ENCODE peak calls at places on chromosome 1, in eight cellular contexts. M is mammary epithelial cell, E is heart right ventricle, X is PC-3, A is esophagus squamous epithelium, O is adipocyte, S is neuronal stem cell, D is lung. U is an unnamed sample.
A peak's percentile ranks its signal among the peaks of the same experiment; 100 is the strongest.

GRCh38 chr1:152410599-152410998 is 3.5 kb downstream of the CRNN start:
- DNase-seq in M (no peak), E (no peak), X (no peak), A (no peak), O (no peak), S (no peak), D (peak; percentile 53), U (no peak)

GRCh38 chr1:47756411-47756810 is 240.8 kb downstream of the TRABD2B start:
- DNase-seq in M (no peak), E (no peak), X (no peak), A (no peak), O (no peak), S (no peak), D (no peak), U (no peak)

GRCh38 chr1:3657096-3657475 is 4.8 kb downstream of the TP73 start:
- DNase-seq in M (no peak), E (no peak), X (no peak), A (no peak), O (no peak), S (no peak), D (no peak), U (peak; percentile 44)

GRCh38 chr1:34176830-34177613 is at the start of gene C1orf94:
- DNase-seq in M (no peak), E (no peak), X (no peak), A (no peak), O (no peak), S (no peak), D (no peak), U (no peak)

GRCh38 chr1:233714631-233715217 is 100.8 kb downstream of the KCNK1 start:
- DNase-seq in M (no peak), E (no peak), X (no peak), A (no peak), O (no peak), S (no peak), D (no peak), U (no peak)

GRCh38 chr1:40362699-40363098 is 10.8 kb upstream of the SMAP2 start:
- DNase-seq in M (no peak), E (no peak), X (no peak), A (no peak), O (no peak), S (no peak), D (no peak), U (no peak)

GRCh38 chr1:51907079-51907702 is 28.7 kb upstream of the NRDC start:
- DNase-seq in M (no peak), E (no peak), X (no peak), A (no peak), O (peak; percentile 32), S (no peak), D (no peak), U (no peak)

GRCh38 chr1:12436817-12437599 is 181.0 kb downstream of the DHRS3 start:
- DNase-seq in M (peak; percentile 95), E (no peak), X (peak; percentile 94), A (no peak), O (peak; percentile 55), S (no peak), D (no peak), U (no peak)

GRCh38 chr1:17502326-17502778 is 37.1 kb upstream of the ARHGEF10L start:
- DNase-seq in M (peak; percentile 52), E (peak; percentile 84), X (peak; percentile 83), A (no peak), O (peak; percentile 91), S (peak; percentile 71), D (peak; percentile 83), U (peak; percentile 92)

GRCh38 chr1:201391651-201392511 is 7.2 kb downstream of the LAD1 start:
- DNase-seq in M (no peak), E (no peak), X (no peak), A (no peak), O (no peak), S (no peak), D (no peak), U (no peak)

GRCh38 chr1:66436378-66437135 is 97.4 kb upstream of the SGIP1 start:
- DNase-seq in M (peak; percentile 98), E (no peak), X (peak; percentile 87), A (no peak), O (peak; percentile 76), S (no peak), D (no peak), U (no peak)

GRCh38 chr1:228004331-228004871 is 2.4 kb upstream of the WNT3A start:
- DNase-seq in M (peak; percentile 21), E (no peak), X (peak; percentile 71), A (no peak), O (peak; percentile 16), S (no peak), D (peak; percentile 29), U (no peak)

GRCh38 chr1:1020415-1021009 is 592 bp downstream of the AGRN start:
- DNase-seq in M (no peak), E (no peak), X (peak; percentile 43), A (no peak), O (peak; percentile 52), S (no peak), D (no peak), U (no peak)

GRCh38 chr1:1021860-1022259 is 1.9 kb downstream of the AGRN start:
- DNase-seq in M (peak; percentile 79), E (no peak), X (peak; percentile 92), A (no peak), O (no peak), S (no peak), D (no peak), U (no peak)

GRCh38 chr1:1023700-1024099 is 3.8 kb downstream of the AGRN start:
- DNase-seq in M (no peak), E (no peak), X (no peak), A (no peak), O (no peak), S (no peak), D (no peak), U (no peak)

GRCh38 chr1:1021010-1021845 is 1.3 kb downstream of the AGRN start:
- DNase-seq in M (peak; percentile 72), E (peak; percentile 81), X (peak; percentile 91), A (no peak), O (peak; percentile 57), S (no peak), D (peak; percentile 79), U (no peak)

GRCh38 chr1:1022322-1023090 is 2.6 kb downstream of the AGRN start:
- DNase-seq in M (no peak), E (no peak), X (no peak), A (no peak), O (no peak), S (no peak), D (no peak), U (no peak)
- H3K4me1 ChIP-seq in M (peaks cover 57% of the 10 kb centered on the region), E (peaks cover 25% of the 10 kb centered on the region), X (peaks cover 48% of the 10 kb centered on the region), A (peaks cover 47% of the 10 kb centered on the region), O (peaks cover 4% of the 10 kb centered on the region), S (peaks cover 12% of the 10 kb centered on the region), D (no peaks in the 10 kb centered on the region), U (no peaks in the 10 kb centered on the region)

GRCh38 chr1:165352442-165353293 is 3.8 kb downstream of the LMX1A start:
- DNase-seq in M (no peak), E (no peak), X (no peak), A (no peak), O (no peak), S (no peak), D (no peak), U (no peak)

GRCh38 chr1:165355221-165355976 is 1.1 kb downstream of the LMX1A start:
- DNase-seq in M (no peak), E (no peak), X (no peak), A (no peak), O (no peak), S (no peak), D (no peak), U (no peak)

GRCh38 chr1:165352109-165352441 is 4.4 kb downstream of the LMX1A start:
- DNase-seq in M (no peak), E (no peak), X (no peak), A (no peak), O (no peak), S (no peak), D (no peak), U (no peak)

GRCh38 chr1:165354739-165355138 is 1.8 kb downstream of the LMX1A start:
- DNase-seq in M (no peak), E (no peak), X (no peak), A (no peak), O (no peak), S (no peak), D (no peak), U (no peak)

DNA sequence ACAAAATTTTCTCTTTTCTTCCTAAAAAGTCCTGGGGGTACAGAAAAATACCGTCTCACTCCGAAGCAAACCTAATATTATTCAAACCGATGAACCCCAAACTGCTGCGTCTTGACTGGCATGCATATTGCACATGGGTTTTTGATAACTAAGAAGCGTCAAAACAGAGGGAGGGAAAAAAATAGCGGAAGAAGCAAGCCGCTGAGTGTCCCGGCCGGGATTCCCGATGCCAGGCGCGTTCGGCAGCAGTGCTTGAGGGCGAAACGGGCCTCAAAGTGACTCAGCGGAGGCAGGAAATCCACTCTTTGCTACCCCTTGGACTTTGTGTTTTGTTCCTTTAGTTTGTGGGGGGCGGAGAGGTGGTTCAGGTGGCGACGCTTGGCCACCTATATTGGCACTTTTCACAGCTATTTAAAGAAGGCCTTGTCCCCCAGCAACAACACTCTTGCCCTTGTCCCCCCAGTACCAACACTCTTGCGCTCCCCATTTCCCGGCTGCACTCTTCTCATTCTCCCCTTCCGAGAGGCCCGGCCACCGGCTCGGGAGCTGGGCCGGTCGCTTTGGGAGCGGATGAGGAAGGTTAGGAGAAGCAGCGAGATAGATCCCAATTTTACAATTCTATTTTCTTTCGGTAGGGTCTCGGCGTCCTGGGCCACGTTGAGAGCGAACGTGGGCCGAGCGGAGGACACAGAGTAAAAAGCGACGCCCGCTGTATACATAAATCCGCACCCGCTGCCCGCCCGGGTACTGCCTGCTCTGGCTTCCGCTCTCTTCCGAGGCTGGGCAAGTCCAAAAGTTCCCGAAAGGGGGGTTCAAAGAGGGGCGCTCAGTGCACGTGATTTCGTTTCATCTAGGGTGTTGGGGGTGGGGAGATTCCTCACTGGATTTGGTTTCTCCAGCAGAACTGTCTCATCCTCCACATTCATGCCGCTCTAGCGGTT is 2.5 kb downstream of the LMX1A start:
- DNase-seq in M (no peak), E (no peak), X (no peak), A (no peak), O (no peak), S (no peak), D (no peak), U (no peak)
- H3K27me3 ChIP-seq in M (peaks cover 69% of the 10 kb centered on the region), E (peaks cover 80% of the 10 kb centered on the region), X (peaks cover 79% of the 10 kb centered on the region), A (peaks cover 24% of the 10 kb centered on the region), O (peaks cover 44% of the 10 kb centered on the region), S (peaks cover 100% of the 10 kb centered on the region), D (peaks cover 28% of the 10 kb centered on the region), U (no peaks in the 10 kb centered on the region)

DNA sequence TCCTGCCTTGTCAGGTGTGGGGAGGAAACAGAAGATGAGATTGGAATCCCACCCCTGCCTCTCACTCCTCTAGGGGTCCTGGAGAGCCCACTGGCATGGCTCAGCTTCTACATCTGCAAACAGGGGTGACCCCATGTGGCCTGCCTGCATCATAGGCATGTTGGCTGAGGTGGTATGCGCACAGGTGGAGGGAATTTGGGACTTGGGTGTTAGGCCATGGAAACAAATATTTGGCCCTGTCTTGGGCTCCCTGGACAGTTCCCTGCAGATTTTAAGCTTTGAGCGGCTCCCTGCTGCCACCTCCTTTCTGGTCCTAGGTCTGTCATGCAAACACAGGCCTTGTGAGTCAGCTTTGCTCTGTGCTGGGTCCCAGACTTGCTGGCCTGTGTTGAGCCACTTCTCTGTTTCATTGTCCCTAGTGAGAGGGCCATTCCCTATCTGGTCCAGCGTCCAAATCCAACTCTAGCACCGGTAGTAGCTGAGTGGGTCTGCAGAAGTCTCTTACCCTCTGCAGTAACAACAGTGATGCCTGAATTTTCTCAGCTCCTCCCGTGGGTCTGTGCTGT is 5.9 kb downstream of the TTC22 start:
- DNase-seq in M (no peak), E (no peak), X (peak; percentile 40), A (no peak), O (no peak), S (no peak), D (no peak), U (no peak)
- H3K4me1 ChIP-seq in M (peaks cover 29% of the 10 kb centered on the region), E (peaks cover 12% of the 10 kb centered on the region), X (peaks cover 53% of the 10 kb centered on the region), A (peaks cover 16% of the 10 kb centered on the region), O (peaks cover 16% of the 10 kb centered on the region), S (peaks cover 3% of the 10 kb centered on the region), D (no peaks in the 10 kb centered on the region), U (no peaks in the 10 kb centered on the region)

GRCh38 chr1:231062500-231063270 is 22.6 kb upstream of the FAM89A start:
- DNase-seq in M (no peak), E (no peak), X (no peak), A (no peak), O (peak; percentile 40), S (no peak), D (no peak), U (no peak)
- H3K27me3 ChIP-seq in M (no peaks in the 10 kb centered on the region), E (no peaks in the 10 kb centered on the region), X (peaks cover 15% of the 10 kb centered on the region), A (no peaks in the 10 kb centered on the region), O (peaks cover 17% of the 10 kb centered on the region), S (peaks cover 12% of the 10 kb centered on the region), D (no peaks in the 10 kb centered on the region), U (no peaks in the 10 kb centered on the region)